ENCODE peak calls at places on chromosome 18, in nine cellular contexts. J is endodermal cell; P is effector memory CD4-positive, alpha-beta T cell; N is hepatocyte; Q is iPS DF 6.9; Z is dorsolateral prefrontal cortex; T is cardiac fibroblast; B is upper lobe of right lung; Y is psoas muscle. F is an unnamed sample.

GRCh38 chr18:54284967-54285785 is 15.9 kb downstream of the POLI start:
- DNase-seq in J (no peak), P (peak), N (no peak), Q (no peak), Z (no peak), T (peak), B (no peak), Y (no peak), F (peak)

GRCh38 chr18:44654555-44654954 is 26.1 kb upstream of the SETBP1 start:
- DNase-seq in J (no peak), P (no peak), N (no peak), Q (no peak), Z (no peak), T (peak), B (no peak), Y (no peak), F (peak)

GRCh38 chr18:49230331-49230730 is 230.1 kb downstream of the DYM start:
- DNase-seq in J (no peak), P (no peak), N (no peak), Q (no peak), Z (no peak), T (peak), B (no peak), Y (no peak), F (no peak)

GRCh38 chr18:54125429-54125828 is 99.0 kb downstream of the MBD2 start:
- DNase-seq in J (no peak), P (no peak), N (no peak), Q (no peak), Z (no peak), T (no peak), B (no peak), Y (no peak), F (no peak)

GRCh38 chr18:21735452-21736015 is 5.1 kb upstream of the MIB1 start:
- DNase-seq in J (peak), P (peak), N (peak), Q (no peak), Z (no peak), T (peak), B (peak), Y (no peak), F (no peak)

GRCh38 chr18:53566622-53567021 is 657.8 kb downstream of the MBD2 start:
- DNase-seq in J (peak), P (no peak), N (no peak), Q (no peak), Z (no peak), T (no peak), B (no peak), Y (no peak), F (no peak)

GRCh38 chr18:51070545-51070944 is 40.5 kb downstream of the SMAD4 start:
- DNase-seq in J (no peak), P (no peak), N (no peak), Q (no peak), Z (no peak), T (peak), B (no peak), Y (no peak), F (peak)

GRCh38 chr18:6363216-6363615 is 51.5 kb downstream of the L3MBTL4 start:
- DNase-seq in J (no peak), P (no peak), N (no peak), Q (no peak), Z (no peak), T (no peak), B (no peak), Y (no peak), F (no peak)

GRCh38 chr18:64253222-64253621 is 104.3 kb upstream of the LINC00305 start:
- DNase-seq in J (no peak), P (no peak), N (no peak), Q (no peak), Z (no peak), T (no peak), B (no peak), Y (no peak), F (no peak)

GRCh38 chr18:45777393-45777792 is 48.1 kb upstream of the SIGLEC15 start:
- DNase-seq in J (no peak), P (no peak), N (no peak), Q (no peak), Z (no peak), T (peak), B (no peak), Y (no peak), F (peak)

GRCh38 chr18:369224-370010 is 101.6 kb upstream of the THOC1 start:
- DNase-seq in J (no peak), P (no peak), N (no peak), Q (no peak), Z (no peak), T (no peak), B (no peak), Y (no peak), F (no peak)

GRCh38 chr18:6747646-6748045 is 18.1 kb downstream of the ARHGAP28 start:
- DNase-seq in J (no peak), P (no peak), N (no peak), Q (no peak), Z (no peak), T (peak), B (no peak), Y (no peak), F (peak)

GRCh38 chr18:48565105-48565504 is 26.3 kb downstream of the CTIF start:
- DNase-seq in J (no peak), P (no peak), N (no peak), Q (no peak), Z (no peak), T (peak), B (no peak), Y (no peak), F (no peak)

GRCh38 chr18:26813043-26813442 is 52.5 kb downstream of the AQP4 start:
- DNase-seq in J (peak), P (no peak), N (peak), Q (peak), Z (no peak), T (peak), B (no peak), Y (no peak), F (no peak)

GRCh38 chr18:31230495-31230894 is 67.8 kb upstream of the DSC1 start:
- DNase-seq in J (no peak), P (no peak), N (peak), Q (no peak), Z (no peak), T (no peak), B (no peak), Y (no peak), F (no peak)

GRCh38 chr18:46832856-46833255 is 76.0 kb upstream of the ST8SIA5 start:
- DNase-seq in J (no peak), P (no peak), N (peak), Q (no peak), Z (no peak), T (peak), B (no peak), Y (no peak), F (no peak)

GRCh38 chr18:49949991-49950395 is 136.7 kb upstream of the ACAA2 start:
- DNase-seq in J (no peak), P (no peak), N (no peak), Q (no peak), Z (no peak), T (no peak), B (no peak), Y (no peak), F (no peak)

GRCh38 chr18:44458777-44459176 is 221.9 kb upstream of the SETBP1 start:
- DNase-seq in J (no peak), P (no peak), N (peak), Q (no peak), Z (no peak), T (peak), B (no peak), Y (no peak), F (peak)

GRCh38 chr18:77148289-77148688 is 15.7 kb upstream of the MBP start:
- DNase-seq in J (no peak), P (no peak), N (no peak), Q (no peak), Z (no peak), T (no peak), B (no peak), Y (no peak), F (no peak)

GRCh38 chr18:77155031-77155430 is 22.4 kb upstream of the MBP start:
- DNase-seq in J (no peak), P (no peak), N (no peak), Q (no peak), Z (no peak), T (no peak), B (peak), Y (no peak), F (no peak)

GRCh38 chr18:77157312-77157711 is 24.7 kb upstream of the MBP start:
- DNase-seq in J (no peak), P (no peak), N (no peak), Q (no peak), Z (no peak), T (no peak), B (no peak), Y (no peak), F (no peak)

GRCh38 chr18:77147418-77147852 is 14.9 kb upstream of the MBP start:
- DNase-seq in J (no peak), P (no peak), N (no peak), Q (no peak), Z (no peak), T (peak), B (peak), Y (no peak), F (no peak)

DNA sequence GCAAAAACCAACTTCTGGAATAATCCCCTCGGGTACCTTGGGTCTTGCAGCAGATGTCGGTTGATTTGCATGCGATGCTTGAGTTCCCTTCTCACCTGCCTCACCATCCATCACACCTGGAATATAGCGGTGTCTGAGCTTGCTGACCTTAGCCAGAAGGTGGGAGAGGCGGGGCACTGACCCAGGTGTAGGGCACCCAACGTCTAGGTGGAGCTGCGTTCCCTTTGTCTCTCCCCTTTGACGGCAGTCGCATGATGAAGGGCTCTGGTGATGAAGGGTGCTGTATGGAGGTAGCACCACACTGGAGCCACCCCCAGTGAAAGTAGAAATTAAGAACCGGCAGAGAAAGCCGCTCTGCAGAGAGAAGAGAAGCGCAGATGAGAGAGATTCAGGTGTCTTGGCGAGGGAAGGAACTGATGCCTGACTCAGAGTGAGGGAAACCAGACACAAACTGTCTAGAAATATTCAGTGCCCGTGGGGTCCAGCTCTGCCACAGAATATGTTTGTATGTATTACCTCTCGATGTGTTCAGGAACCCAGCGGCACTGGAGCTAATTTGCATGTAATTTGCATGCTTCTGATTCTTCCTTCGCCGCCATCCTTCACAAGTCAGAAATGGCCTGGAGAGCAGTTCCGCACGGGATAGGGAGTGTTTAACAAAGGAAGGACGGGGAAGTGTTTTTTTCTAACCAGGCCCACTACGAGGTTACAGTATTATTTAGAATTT is 19.4 kb upstream of the MBP start:
- DNase-seq in J (no peak), P (no peak), N (no peak), Q (no peak), Z (no peak), T (no peak), B (peak), Y (no peak), F (no peak)
- H3K4me3 ChIP-seq in J (no peak), P (no peak), N (no peak), Q (no peak), Z (no peak), T (no peak), B (no peak), Y (no peak), F (no peak)

DNA sequence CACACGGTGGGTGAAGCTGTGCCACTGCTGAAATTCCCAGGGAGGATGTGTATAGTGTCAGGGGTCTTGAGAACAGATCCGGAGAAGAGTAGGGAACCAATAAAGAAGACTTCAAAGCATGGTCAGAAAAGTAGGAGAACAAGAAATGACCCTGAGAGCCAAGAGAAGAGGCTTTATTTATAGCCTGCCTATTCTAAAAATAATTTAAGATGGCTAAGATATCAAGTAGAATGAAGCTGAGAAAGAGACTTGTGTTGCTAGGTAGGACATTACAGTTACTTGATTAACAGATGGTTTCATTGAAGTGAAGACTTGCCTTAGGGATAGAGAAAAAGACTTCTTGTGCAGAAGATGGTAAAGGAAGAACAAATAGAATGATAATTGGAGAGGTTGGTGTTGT is 43.7 kb downstream of the GALNT1 start:
- DNase-seq in J (no peak), P (no peak), N (no peak), Q (no peak), Z (no peak), T (no peak), B (no peak), Y (no peak), F (no peak)
- H3K4me3 ChIP-seq in J (no peak), P (no peak), N (no peak), Q (no peak), Z (no peak), T (no peak), B (no peak), Y (peak), F (no peak)

GRCh38 chr18:24397131-24397693 is 412 bp downstream of the OSBPL1A start:
- DNase-seq in J (no peak), P (no peak), N (peak), Q (no peak), Z (peak), T (peak), B (no peak), Y (peak), F (peak)

GRCh38 chr18:24398515-24398914 is 891 bp upstream of the OSBPL1A start:
- DNase-seq in J (peak), P (no peak), N (peak), Q (no peak), Z (no peak), T (no peak), B (no peak), Y (no peak), F (no peak)

GRCh38 chr18:24395049-24395780 is 2.4 kb downstream of the OSBPL1A start:
- DNase-seq in J (no peak), P (no peak), N (peak), Q (no peak), Z (no peak), T (no peak), B (no peak), Y (no peak), F (no peak)

GRCh38 chr18:24396082-24396623 is 1.5 kb downstream of the OSBPL1A start:
- DNase-seq in J (no peak), P (no peak), N (no peak), Q (no peak), Z (no peak), T (no peak), B (no peak), Y (no peak), F (no peak)

GRCh38 chr18:24397694-24398365 is at the start of gene OSBPL1A:
- DNase-seq in J (peak), P (peak), N (peak), Q (peak), Z (peak), T (peak), B (peak), Y (peak), F (peak)
- H3K4me3 ChIP-seq in J (peak), P (peak), N (peak), Q (peak), Z (peak), T (peak), B (peak), Y (peak), F (peak)

GRCh38 chr18:2050016-2050415 is 521.3 kb downstream of the METTL4 start:
- DNase-seq in J (no peak), P (no peak), N (no peak), Q (no peak), Z (no peak), T (peak), B (no peak), Y (no peak), F (peak)
- H3K4me3 ChIP-seq in J (no peak), P (no peak), N (no peak), Q (no peak), Z (no peak), T (no peak), B (no peak), Y (no peak), F (no peak)

DNA sequence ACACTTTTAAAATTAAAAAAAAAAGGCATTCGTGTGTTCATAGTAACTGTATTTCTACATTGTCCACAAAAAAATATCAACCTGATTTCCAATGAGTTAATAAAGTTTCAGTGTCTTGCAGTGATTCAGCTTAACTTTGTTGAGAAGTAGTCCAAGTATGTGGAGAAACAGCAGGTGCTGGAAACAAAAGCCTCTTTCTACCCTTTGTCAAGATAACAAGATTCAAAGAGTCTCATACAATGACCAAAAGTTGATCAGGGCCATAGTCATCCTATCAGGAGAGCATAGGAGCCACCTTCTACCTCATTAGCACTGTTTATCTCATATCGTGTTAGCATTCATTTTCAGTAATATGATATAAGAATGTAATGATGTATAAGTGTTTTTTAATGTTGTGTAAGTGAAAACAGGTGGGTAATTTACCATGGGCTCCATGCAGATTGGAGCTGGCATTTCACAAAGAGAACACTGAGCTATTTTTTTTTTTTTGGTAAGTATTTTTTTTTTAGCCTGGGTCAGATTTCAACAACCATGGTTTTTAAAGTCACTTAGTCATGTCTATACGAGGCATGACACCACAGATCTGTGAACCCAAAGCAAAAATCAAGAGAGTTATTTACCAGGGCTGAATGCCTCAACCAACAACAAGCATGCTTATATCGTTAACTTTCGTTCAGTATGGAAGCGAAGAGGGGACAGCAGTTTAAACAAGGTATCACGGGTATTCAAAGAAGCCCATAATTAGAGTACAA is 165.0 kb upstream of the ZNF521 start:
- DNase-seq in J (no peak), P (no peak), N (no peak), Q (no peak), Z (no peak), T (no peak), B (no peak), Y (no peak), F (no peak)
- H3K4me3 ChIP-seq in J (no peak), P (no peak), N (no peak), Q (no peak), Z (no peak), T (no peak), B (no peak), Y (no peak), F (no peak)

DNA sequence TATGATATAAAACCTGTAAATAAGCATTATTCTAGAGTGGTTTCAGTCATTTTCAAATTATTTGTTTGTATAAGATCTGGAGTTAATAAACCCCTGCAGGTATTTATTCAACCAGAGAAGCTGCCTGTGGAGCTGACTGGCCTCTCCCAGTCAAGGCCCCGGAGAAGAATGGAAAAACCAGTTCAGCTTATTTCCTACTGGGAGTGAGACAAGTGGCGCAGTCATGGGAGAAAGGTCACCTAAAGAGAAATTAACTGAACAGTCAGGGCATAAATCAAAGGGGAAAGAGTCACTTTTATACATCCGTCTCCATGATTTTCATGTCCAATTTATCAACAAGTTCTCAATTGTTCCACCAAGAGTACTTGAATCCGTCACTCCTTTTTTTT is 240.9 kb downstream of the RNF152 start:
- DNase-seq in J (no peak), P (no peak), N (no peak), Q (no peak), Z (no peak), T (no peak), B (no peak), Y (no peak), F (no peak)
- H3K4me3 ChIP-seq in J (no peak), P (no peak), N (no peak), Q (no peak), Z (no peak), T (no peak), B (no peak), Y (no peak), F (no peak)

GRCh38 chr18:67813380-67814028 is 297.0 kb upstream of the DSEL start:
- DNase-seq in J (no peak), P (no peak), N (no peak), Q (no peak), Z (no peak), T (no peak), B (no peak), Y (no peak), F (no peak)

GRCh38 chr18:67815280-67815679 is 298.8 kb upstream of the DSEL start:
- DNase-seq in J (no peak), P (no peak), N (no peak), Q (no peak), Z (no peak), T (no peak), B (no peak), Y (no peak), F (no peak)

DNA sequence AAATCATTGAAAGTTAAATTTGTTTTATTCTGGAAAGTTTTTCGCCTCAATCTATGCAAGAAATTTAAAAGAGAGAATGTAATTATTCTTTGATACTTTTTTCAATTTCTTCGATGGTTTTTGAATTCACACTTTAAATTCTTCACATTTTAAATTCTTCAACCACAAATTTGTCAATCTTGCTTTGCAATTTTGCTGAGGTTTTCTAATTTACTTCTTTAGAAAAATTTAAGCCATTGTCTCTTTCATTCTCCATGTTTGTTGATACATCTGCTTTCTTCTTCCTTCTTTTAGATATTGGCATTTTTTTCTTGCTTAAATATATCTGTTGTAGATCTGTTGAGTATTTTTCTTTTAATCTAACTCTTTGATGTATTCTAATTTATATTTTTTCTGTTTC is 301.9 kb upstream of the DSEL start:
- DNase-seq in J (no peak), P (no peak), N (no peak), Q (no peak), Z (no peak), T (no peak), B (no peak), Y (no peak), F (no peak)
- H3K4me3 ChIP-seq in J (no peak), P (no peak), N (no peak), Q (no peak), Z (no peak), T (no peak), B (no peak), Y (no peak), F (no peak)

GRCh38 chr18:33851546-33852078 is 273.6 kb downstream of the ASXL3 start:
- DNase-seq in J (no peak), P (no peak), N (no peak), Q (no peak), Z (no peak), T (no peak), B (no peak), Y (no peak), F (no peak)
- H3K4me3 ChIP-seq in J (no peak), P (no peak), N (no peak), Q (no peak), Z (no peak), T (no peak), B (no peak), Y (no peak), F (no peak)